ENCODE peak calls at places on chromosomes 13 and 19, in four cellular contexts. S, P, G and X are unnamed samples.

GRCh38 chr13:104253063-104253680 is 1187.0 kb upstream of the SLC10A2 start:
- DNase-seq in S (no peak), G (no peak), P (no peak), X (no peak)

GRCh38 chr13:26973281-26973680 is 198.3 kb downstream of the USP12 start:
- DNase-seq in P (no peak), G (no peak), S (no peak), X (no peak)

GRCh38 chr19:43651758-43652545 is 12.3 kb upstream of the CADM4 start:
- DNase-seq in P (peak), G (no peak), S (peak), X (peak)

GRCh38 chr13:99642841-99643240 is 141.6 kb downstream of the TM9SF2 start:
- DNase-seq in G (no peak), S (no peak), P (no peak), X (no peak)

GRCh38 chr13:33109319-33109718 is 93.1 kb downstream of the KL start:
- DNase-seq in G (no peak), P (no peak), S (no peak), X (no peak)

GRCh38 chr19:44282846-44283245 is 22.0 kb downstream of the ZNF235 start:
- DNase-seq in P (no peak), S (no peak), G (no peak), X (no peak)

GRCh38 chr19:10724573-10725071 is 6.7 kb downstream of the DNM2 start:
- DNase-seq in G (no peak), P (no peak), S (no peak), X (no peak)

GRCh38 chr19:4986471-4986888 is 17.6 kb downstream of the KDM4B start:
- DNase-seq in G (no peak), P (no peak), S (no peak), X (no peak)

GRCh38 chr19:21843081-21843480 is 7.1 kb upstream of the ZNF43 start:
- DNase-seq in S (no peak), P (no peak), G (no peak), X (no peak)

GRCh38 chr13:100789481-100789880 is 114.9 kb upstream of the TMTC4 start:
- DNase-seq in P (peak), S (no peak), G (no peak), X (no peak)

GRCh38 chr13:22278336-22278929 is 607.6 kb downstream of the FGF9 start:
- DNase-seq in P (peak), G (peak), S (no peak), X (no peak)

GRCh38 chr13:43546260-43546659 is 240.5 kb downstream of the ENOX1 start:
- DNase-seq in G (no peak), P (no peak), S (no peak), X (no peak)

GRCh38 chr13:76730220-76730619 is 156.0 kb downstream of the KCTD12 start:
- DNase-seq in P (no peak), S (no peak), G (no peak), X (no peak)

GRCh38 chr13:42860485-42860884 is 79.1 kb downstream of the FAM216B start:
- DNase-seq in G (no peak), S (no peak), P (no peak), X (no peak)

GRCh38 chr19:46198756-46199155 is 30.8 kb upstream of the IGFL1 start:
- DNase-seq in S (no peak), P (no peak), G (no peak), X (no peak)

GRCh38 chr19:5332501-5332900 is 8.1 kb downstream of the PTPRS start:
- DNase-seq in P (no peak), G (no peak), S (no peak), X (no peak)

GRCh38 chr19:14073232-14073924 is 792 bp downstream of the MISP3 start:
- DNase-seq in P (no peak), S (no peak), G (no peak), X (peak)

GRCh38 chr13:95226932-95227718 is 74.1 kb downstream of the ABCC4 start:
- DNase-seq in G (peak), S (no peak), P (no peak), X (no peak)

GRCh38 chr19:53388904-53389303 is 6.0 kb upstream of the ZNF765 start:
- DNase-seq in P (no peak), S (no peak), G (no peak), X (no peak)

GRCh38 chr19:30719189-30719990 is 347.2 kb downstream of the ZNF536 start:
- DNase-seq in P (no peak), G (no peak), S (no peak), X (no peak)

GRCh38 chr19:18086590-18087138 is at the start of gene IL12RB1:
- DNase-seq in P (no peak), G (peak), S (no peak), X (no peak)

GRCh38 chr13:48303331-48304131 is at the start of gene RB1:
- DNase-seq in S (peak), G (peak), P (peak), X (peak)

GRCh38 chr19:17817668-17818363 is 3.5 kb downstream of the INSL3 start:
- DNase-seq in P (no peak), S (no peak), G (no peak), X (no peak)

GRCh38 chr19:48926909-48927308 is 6.6 kb upstream of the DHDH start:
- DNase-seq in G (no peak), P (no peak), S (peak), X (peak)
- TF ChIP-seq CTCF in G (no peak), P (no peak), S (no peak), X (no peak)

DNA sequence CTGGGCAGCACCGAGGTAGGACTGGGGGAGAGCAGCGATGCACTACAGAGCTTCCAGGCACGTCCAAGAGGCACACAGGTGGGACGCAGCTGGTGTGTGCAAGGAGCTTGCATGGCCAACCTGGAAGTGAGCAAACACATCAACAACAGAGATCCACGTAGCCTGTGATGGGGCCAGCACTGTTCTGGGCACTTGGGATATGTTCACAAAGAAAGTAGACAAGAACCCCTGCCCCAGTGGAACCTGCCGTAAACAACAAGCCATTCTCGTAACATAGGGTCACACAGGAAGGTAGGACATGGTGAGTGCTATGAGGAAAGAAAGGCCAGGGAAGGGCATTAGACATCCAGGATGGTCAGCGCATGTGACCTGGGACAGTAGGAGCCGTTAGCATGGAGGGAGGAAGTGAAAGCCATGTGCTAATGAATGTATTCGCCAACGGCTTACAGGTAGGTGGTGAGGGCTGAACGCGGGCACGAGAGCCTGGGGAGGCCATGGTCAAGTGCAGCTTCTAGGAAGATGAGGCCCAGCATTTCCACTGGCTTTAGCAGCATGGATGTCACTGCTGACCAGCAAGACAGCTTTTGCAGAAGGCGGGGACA is 105.5 kb downstream of the TEX26 start:
- DNase-seq in P (no peak), S (no peak), G (no peak), X (no peak)
- TF ChIP-seq POLR2AphosphoS2 in P (no peak), S (no peak), G (no peak), X (no peak)

GRCh38 chr19:48611872-48612271 is 3.0 kb downstream of the FAM83E start:
- DNase-seq in P (no peak), S (no peak), G (no peak), X (no peak)

GRCh38 chr19:48607359-48607755 is 815 bp downstream of the SPACA4 start:
- DNase-seq in G (no peak), S (no peak), P (no peak), X (no peak)

GRCh38 chr19:48606463-48607358 is at the start of gene SPACA4:
- DNase-seq in P (no peak), S (no peak), G (no peak), X (no peak)

GRCh38 chr19:48609571-48610108 is 3.1 kb downstream of the SPACA4 start:
- DNase-seq in S (no peak), G (no peak), P (no peak), X (no peak)

GRCh38 chr19:48608798-48609263 is 2.3 kb downstream of the SPACA4 start:
- DNase-seq in P (peak), S (peak), G (no peak), X (peak)
- TF ChIP-seq CTCF in P (peak), S (peak), G (peak), X (peak)

GRCh38 chr13:114099918-114100445 is 32.4 kb downstream of the RASA3 start:
- DNase-seq in G (no peak), S (peak), P (peak), X (no peak)
- TF ChIP-seq POLR2AphosphoS2 in G (no peak), S (no peak), P (no peak), X (no peak)

GRCh38 chr19:2475018-2475701 is 767 bp upstream of the GADD45B start:
- DNase-seq in S (no peak), G (no peak), P (no peak), X (peak)
- TF ChIP-seq CTCF in S (no peak), G (peak), P (no peak), X (no peak)

GRCh38 chr13:111865826-111866225 is 201.1 kb upstream of the SOX1 start:
- DNase-seq in G (no peak), S (no peak), P (no peak), X (no peak)
- TF ChIP-seq POLR2AphosphoS2 in G (no peak), S (no peak), P (no peak), X (no peak)

DNA sequence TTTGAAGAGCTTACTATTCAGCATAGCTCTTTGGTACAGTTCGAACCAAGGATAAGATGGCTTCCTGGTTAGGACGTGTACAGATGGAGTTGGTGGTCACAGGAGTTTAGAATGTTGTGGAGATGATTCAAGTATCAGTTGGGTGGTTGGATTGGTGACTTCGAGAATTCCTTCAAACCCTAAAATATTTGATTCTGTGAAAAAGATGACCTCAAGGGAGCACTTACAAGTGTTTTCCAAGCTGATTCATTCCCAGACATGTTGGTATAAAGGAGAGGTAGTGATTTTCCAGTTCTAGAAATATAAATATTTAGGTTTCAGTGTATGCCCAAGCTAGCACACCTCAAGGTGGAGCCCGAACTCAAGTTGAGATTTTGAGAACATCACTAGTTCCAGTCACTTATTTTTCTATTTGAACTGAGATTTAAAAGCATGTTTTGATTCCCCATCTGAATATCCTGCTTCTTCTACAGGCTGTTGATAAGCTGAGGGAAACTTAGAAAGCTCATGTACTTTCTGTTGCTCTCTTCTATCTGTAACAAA is 306.1 kb downstream of the DCT start:
- DNase-seq in S (no peak), P (no peak), G (no peak), X (no peak)
- TF ChIP-seq CTCF in S (no peak), P (no peak), G (no peak), X (no peak)

GRCh38 chr19:58229255-58229639 is 533 bp downstream of the ZNF544 start:
- DNase-seq in P (peak), S (peak), G (no peak), X (peak)
- TF ChIP-seq POLR2AphosphoS2 in P (no peak), S (no peak), G (no peak), X (no peak)

GRCh38 chr13:30115257-30115600 is 192.1 kb downstream of the KATNAL1 start:
- DNase-seq in G (no peak), S (no peak), P (no peak), X (no peak)
- TF ChIP-seq CTCF in G (no peak), S (no peak), P (no peak), X (no peak)